ENCODE peak calls at places on chromosomes 2 and 18, in four cellular contexts. J is ureter, I is ELF-1, Z is Calu3. C is an unnamed sample.

GRCh38 chr2:11097038-11097720 is 58.1 kb upstream of the SLC66A3 start:
- DNase-seq in Z (no peak), J (no peak), I (no peak), C (peak)

GRCh38 chr2:70301344-70302194 is at the start of gene FAM136A:
- DNase-seq in I (peak), J (peak), Z (peak), C (peak)

GRCh38 chr2:3628800-3629199 is 29.2 kb upstream of the ALLC start:
- DNase-seq in J (peak), I (peak), Z (no peak), C (peak)

GRCh38 chr2:99346218-99346617 is 9.0 kb downstream of the EIF5B start:
- DNase-seq in Z (no peak), I (no peak), J (no peak), C (no peak)

GRCh38 chr2:19187323-19188020 is 171.0 kb downstream of the OSR1 start:
- DNase-seq in Z (no peak), I (no peak), J (no peak), C (no peak)

GRCh38 chr2:142574388-142574787 is 303.1 kb upstream of the KYNU start:
- DNase-seq in I (no peak), Z (no peak), J (no peak), C (no peak)

GRCh38 chr2:16851131-16851530 is 185.5 kb upstream of the CYRIA start:
- DNase-seq in J (no peak), Z (no peak), I (no peak), C (no peak)

GRCh38 chr2:160365691-160366367 is 127.8 kb downstream of the RBMS1 start:
- DNase-seq in Z (no peak), J (no peak), I (no peak), C (no peak)

GRCh38 chr2:54591551-54591950 is 131.9 kb upstream of the EML6 start:
- DNase-seq in J (no peak), I (no peak), Z (no peak), C (no peak)

GRCh38 chr2:14826518-14826917 is 194.0 kb downstream of the LRATD1 start:
- DNase-seq in J (no peak), I (no peak), Z (no peak), C (no peak)

GRCh38 chr2:239739206-239739605 is 285.9 kb downstream of the NDUFA10 start:
- DNase-seq in I (no peak), Z (no peak), J (no peak), C (no peak)

GRCh38 chr18:54515149-54515548 is 75.9 kb upstream of the DYNAP start:
- DNase-seq in I (no peak), Z (no peak), J (no peak), C (no peak)

GRCh38 chr2:226354434-226354833 is 445.2 kb downstream of the IRS1 start:
- DNase-seq in J (no peak), I (peak), Z (no peak), C (no peak)

GRCh38 chr2:230906471-230907230 is 18.4 kb downstream of the GPR55 start:
- DNase-seq in J (peak), I (no peak), Z (no peak), C (no peak)

GRCh38 chr2:105576440-105577241 is 168.1 kb upstream of the NCK2 start:
- DNase-seq in J (no peak), I (peak), Z (peak), C (peak)

GRCh38 chr2:174072857-174073256 is 107.7 kb upstream of the SP3 start:
- DNase-seq in J (no peak), I (no peak), Z (no peak), C (no peak)

GRCh38 chr2:176164803-176165597 is 7.9 kb downstream of the HOXD3 start:
- DNase-seq in I (no peak), J (no peak), Z (no peak), C (no peak)

GRCh38 chr18:77065221-77065981 is 67.2 kb downstream of the MBP start:
- DNase-seq in I (no peak), J (no peak), Z (peak), C (peak)

GRCh38 chr2:204325468-204325867 is 219.8 kb upstream of the PARD3B start:
- DNase-seq in Z (peak), I (peak), J (peak), C (peak)

GRCh38 chr2:38610851-38611801 is 8.4 kb upstream of the HNRNPLL start:
- DNase-seq in J (no peak), I (no peak), Z (no peak), C (no peak)

GRCh38 chr2:667332-668000 is 9.7 kb downstream of the TMEM18 start:
- DNase-seq in Z (peak), I (no peak), J (no peak), C (peak)

GRCh38 chr2:173394575-173394974 is 39.9 kb downstream of the CDCA7 start:
- DNase-seq in I (peak), J (no peak), Z (no peak), C (no peak)

C was measured in ACHN.